ENCODE peak calls at places on chromosome 15, in ten cellular contexts. Y is brain microvascular endothelial cell; T is NCI-H1105; S is HuH-7; I is stimulated activated CD8-positive, alpha-beta memory T cell treated with anti-CD3 and anti-CD28 coated beads, Interleukin-4, amount 100 ng/mL, for 48 hours; F is endothelial cell of umbilical vein; K is sigmoid colon; W is A549; J is HTR-8/SVneo; M is activated CD8-positive, alpha-beta memory T cell treated with anti-CD3 and anti-CD28 coated beads, Interleukin-2, amount 50 U/mL, for 4 hours. X is an unnamed sample.

GRCh38 chr15:62554164-62554563 is 389.1 kb upstream of the C2CD4B start:
- DNase-seq in Y (no peak), T (no peak), S (no peak), I (no peak), F (no peak), K (no peak), W (no peak), J (no peak), M (no peak), X (no peak)

GRCh38 chr15:27244047-27244446 is 273.1 kb downstream of the GABRG3 start:
- DNase-seq in Y (no peak), T (no peak), S (no peak), I (no peak), F (no peak), K (no peak), W (no peak), J (no peak), M (no peak), X (no peak)

GRCh38 chr15:75349851-75350588 is 3.2 kb downstream of the NEIL1 start:
- DNase-seq in Y (no peak), T (no peak), S (no peak), I (peak; percentile 83), F (no peak), K (no peak), W (no peak), J (no peak), M (peak; percentile 43), X (peak; percentile 91)

GRCh38 chr15:78284758-78285157 is 14.7 kb downstream of the SKIC8 start:
- DNase-seq in Y (no peak), T (no peak), S (no peak), I (no peak), F (no peak), K (no peak), W (no peak), J (no peak), M (no peak), X (no peak)

GRCh38 chr15:80106051-80106450 is 46.6 kb downstream of the ZFAND6 start:
- DNase-seq in Y (no peak), T (no peak), S (no peak), I (no peak), F (no peak), K (no peak), W (no peak), J (no peak), M (no peak), X (no peak)

GRCh38 chr15:62053439-62054085 is 6.7 kb downstream of the VPS13C start:
- DNase-seq in Y (no peak), T (no peak), S (no peak), I (no peak), F (no peak), K (no peak), W (no peak), J (no peak), M (no peak), X (no peak)

GRCh38 chr15:69060041-69060481 is 45.6 kb downstream of the NOX5 start:
- DNase-seq in Y (no peak), T (no peak), S (no peak), I (no peak), F (no peak), K (peak; percentile 46), W (no peak), J (no peak), M (no peak), X (peak; percentile 33)

GRCh38 chr15:68349173-68349572 is 71.6 kb downstream of the FEM1B start:
- DNase-seq in Y (no peak), T (no peak), S (no peak), I (no peak), F (no peak), K (no peak), W (no peak), J (no peak), M (no peak), X (no peak)

GRCh38 chr15:49421991-49422390 is 1.1 kb upstream of the FGF7 start:
- DNase-seq in Y (peak; percentile 38), T (peak; percentile 13), S (no peak), I (peak; percentile 40), F (peak; percentile 65), K (peak; percentile 76), W (no peak), J (peak; percentile 9), M (no peak), X (peak; percentile 67)